ENCODE peak calls at places on chromosome 9, in five cellular contexts. O, V, I, N and A are unnamed samples.

GRCh38 chr9:7439355-7439978 is 360.1 kb downstream of the DMAC1 start:
- DNase-seq in O (no peak), V (no peak), I (no peak), N (no peak), A (no peak)

GRCh38 chr9:135993409-135993742 is 32.2 kb upstream of the UBAC1 start:
- DNase-seq in O (no peak), V (no peak), I (no peak), N (no peak), A (no peak)

GRCh38 chr9:124187311-124187710 is 70.4 kb upstream of the NEK6 start:
- DNase-seq in O (no peak), V (no peak), I (no peak), N (no peak), A (no peak)

GRCh38 chr9:94554439-94555331 is at the start of gene PCAT7:
- DNase-seq in O (peak), V (no peak), I (peak), N (peak), A (peak)

GRCh38 chr9:121275781-121276658 is 8.1 kb downstream of the GSN start:
- DNase-seq in O (no peak), V (no peak), I (no peak), N (no peak), A (no peak)

GRCh38 chr9:20538092-20538491 is 84.2 kb downstream of the MLLT3 start:
- DNase-seq in O (no peak), V (no peak), I (no peak), N (no peak), A (no peak)

GRCh38 chr9:124394167-124394566 is 21.1 kb downstream of the PSMB7 start:
- DNase-seq in O (no peak), V (no peak), I (no peak), N (no peak), A (no peak)

GRCh38 chr9:112273826-112274225 is 59.6 kb downstream of the PTBP3 start:
- DNase-seq in O (no peak), V (no peak), I (no peak), N (no peak), A (no peak)

GRCh38 chr9:16796304-16796825 is 74.1 kb downstream of the BNC2 start:
- DNase-seq in O (no peak), V (no peak), I (no peak), N (no peak), A (no peak)

GRCh38 chr9:129289131-129289731 is 111.2 kb upstream of the IER5L start:
- DNase-seq in O (no peak), V (no peak), I (no peak), N (no peak), A (no peak)